ENCODE peak calls at places on chromosomes 4 and X, in six cellular contexts. I is mesendoderm, G is H1, O is IMR-90, F is mesenchymal stem cell, R is trophoblast cell. B is an unnamed sample.

GRCh38 chr4:12041828-12042227 is 613.1 kb upstream of the HS3ST1 start:
- DNase-seq in I (peak), G (no peak), O (no peak), F (no peak), R (peak), B (no peak)

GRCh38 chrX:45322382-45322781 is 121.7 kb upstream of the DIPK2B start:
- DNase-seq in I (peak), G (peak), O (peak), F (peak), R (peak), B (no peak)

GRCh38 chrX:35826503-35826902 is 28.4 kb downstream of the MAGEB16 start:
- DNase-seq in I (peak), G (no peak), O (no peak), F (peak), R (peak), B (peak)

GRCh38 chr4:93791570-93792195 is 36.9 kb upstream of the ATOH1 start:
- DNase-seq in I (peak), G (peak), O (peak), F (peak), R (peak), B (peak)

GRCh38 chr4:152164561-152164960 is 371.3 kb downstream of the FBXW7 start:
- DNase-seq in I (peak), G (no peak), O (no peak), F (no peak), R (peak), B (no peak)

GRCh38 chr4:121696641-121697461 is at the start of gene ANXA5:
- DNase-seq in I (peak), G (peak), O (peak), F (peak), R (peak), B (peak)

GRCh38 chr4:129352480-129352879 is 256.5 kb downstream of the C4orf33 start:
- DNase-seq in I (no peak), G (no peak), O (no peak), F (no peak), R (no peak), B (no peak)

GRCh38 chr4:152290522-152290921 is 245.4 kb downstream of the FBXW7 start:
- DNase-seq in I (no peak), G (no peak), O (no peak), F (no peak), R (peak), B (no peak)

GRCh38 chr4:169270156-169270809 is 473 bp downstream of the SH3RF1 start:
- DNase-seq in I (peak), G (peak), O (no peak), F (peak), R (peak), B (no peak)

GRCh38 chr4:182091128-182091527 is 152.1 kb upstream of the TENM3 start:
- DNase-seq in I (peak), G (no peak), O (no peak), F (no peak), R (no peak), B (no peak)

GRCh38 chr4:153465583-153465921 is 608 bp upstream of the TMEM131L start:
- DNase-seq in I (peak), G (peak), O (peak), F (peak), R (peak), B (no peak)

GRCh38 chrX:1851527-1851926 is 236.7 kb downstream of the ASMT start:
- DNase-seq in I (peak), G (no peak), O (no peak), F (no peak), R (no peak), B (no peak)

GRCh38 chr4:22670953-22671352 is 21.8 kb upstream of the GBA3 start:
- DNase-seq in I (peak), G (no peak), O (peak), F (peak), R (peak), B (no peak)

GRCh38 chrX:17803449-17803848 is 57.6 kb downstream of the RAI2 start:
- DNase-seq in I (no peak), G (no peak), O (no peak), F (no peak), R (no peak), B (no peak)

GRCh38 chr4:177008071-177008835 is 215.5 kb upstream of the VEGFC start:
- DNase-seq in I (no peak), G (no peak), O (peak), F (peak), R (no peak), B (no peak)

GRCh38 chr4:7719354-7720174 is 220.1 kb downstream of the AFAP1 start:
- DNase-seq in I (peak), G (peak), O (no peak), F (peak), R (peak), B (peak)

GRCh38 chrX:153853180-153853901 is 23.0 kb upstream of the PDZD4 start:
- DNase-seq in I (peak), G (no peak), O (no peak), F (no peak), R (no peak), B (no peak)

GRCh38 chr4:109816082-109816442 is 500 bp downstream of the GAR1 start:
- DNase-seq in I (no peak), G (no peak), O (no peak), F (no peak), R (peak), B (no peak)

GRCh38 chr4:109815151-109816081 is at the start of gene GAR1:
- DNase-seq in I (peak), G (peak), O (peak), F (peak), R (peak), B (peak)

GRCh38 chr4:109809657-109810056 is 5.9 kb upstream of the GAR1 start:
- DNase-seq in I (no peak), G (no peak), O (no peak), F (no peak), R (no peak), B (no peak)

GRCh38 chr4:109811707-109812106 is 3.9 kb upstream of the GAR1 start:
- DNase-seq in I (no peak), G (no peak), O (no peak), F (no peak), R (peak), B (no peak)

GRCh38 chr4:109810580-109811387 is 4.8 kb upstream of the GAR1 start:
- DNase-seq in I (peak), G (no peak), O (no peak), F (no peak), R (no peak), B (no peak)
- H3K18ac ChIP-seq in I (no peak), G (peak), O (no peak), F (no peak), R (no peak), B (no peak)

GRCh38 chrX:20361890-20362262 is 95.2 kb upstream of the RPS6KA3 start:
- DNase-seq in I (peak), G (no peak), O (peak), F (peak), R (peak), B (no peak)

GRCh38 chrX:20364238-20364637 is 97.5 kb upstream of the RPS6KA3 start:
- DNase-seq in I (no peak), G (no peak), O (no peak), F (no peak), R (no peak), B (no peak)

GRCh38 chrX:20363003-20363674 is 96.4 kb upstream of the RPS6KA3 start:
- DNase-seq in I (no peak), G (no peak), O (peak), F (no peak), R (no peak), B (no peak)

GRCh38 chrX:20362268-20363002 is 95.7 kb upstream of the RPS6KA3 start:
- DNase-seq in I (peak), G (no peak), O (peak), F (peak), R (peak), B (no peak)

DNA sequence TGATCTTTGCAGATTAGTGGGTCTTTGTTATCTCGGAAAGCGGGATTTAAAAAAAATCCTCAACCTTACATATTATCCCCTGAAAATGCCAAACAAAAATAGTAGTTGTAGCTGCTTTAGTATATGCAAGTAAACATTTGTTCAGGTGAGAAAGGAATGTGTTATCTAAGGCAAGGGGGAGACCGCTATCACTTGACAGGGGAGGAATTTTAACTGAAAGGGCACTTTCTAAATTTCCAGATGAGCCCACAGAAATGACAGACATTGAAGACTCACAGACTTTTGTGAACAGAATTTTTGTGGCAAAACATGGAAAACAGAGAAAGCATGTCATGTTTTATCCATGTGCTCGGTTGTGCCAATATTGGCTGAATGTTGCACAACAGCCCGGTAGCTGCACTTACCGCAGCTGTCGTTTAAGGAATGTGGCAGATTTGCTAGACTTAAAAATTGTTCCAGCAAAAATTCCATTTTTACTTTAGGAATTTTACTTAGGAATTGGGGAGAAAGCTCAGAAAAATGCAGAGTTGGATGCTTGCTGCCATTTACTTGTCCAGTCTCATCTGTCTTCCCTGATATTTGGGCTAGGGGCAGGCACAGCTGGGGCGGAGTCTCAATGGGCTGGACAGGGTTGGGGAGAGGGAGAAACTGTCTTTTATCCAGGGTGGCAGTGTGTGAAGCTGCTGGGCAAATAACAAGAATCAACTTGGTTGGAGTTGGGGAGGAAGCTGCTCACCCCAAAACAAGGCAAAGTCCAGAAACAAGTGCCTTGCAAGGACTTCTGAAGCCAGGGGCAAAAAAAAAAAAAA is 94.6 kb upstream of the RPS6KA3 start:
- DNase-seq in I (peak), G (no peak), O (peak), F (peak), R (peak), B (no peak)
- H3K4me3 ChIP-seq in I (no peak), G (no peak), O (no peak), F (peak), R (no peak), B (no peak)

DNA sequence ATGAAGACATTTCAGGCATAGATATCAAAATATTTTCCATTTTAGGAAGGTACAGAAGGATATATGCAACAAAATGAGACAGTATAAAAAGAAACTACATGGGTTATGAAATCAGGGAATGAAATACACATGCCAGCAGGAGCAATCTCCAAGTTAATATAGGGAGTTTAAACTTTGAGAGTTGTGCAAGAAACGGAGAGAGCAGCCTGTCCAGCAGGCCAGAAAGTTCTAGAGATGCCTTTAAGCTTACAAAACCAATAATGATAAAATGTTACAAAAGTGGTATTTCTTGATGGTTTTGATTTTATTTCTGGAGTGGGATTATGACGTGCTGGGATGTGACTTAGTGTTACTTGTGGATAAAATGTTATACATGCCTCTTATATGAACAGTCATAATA is 2047.9 kb downstream of the ARAP2 start:
- DNase-seq in I (no peak), G (no peak), O (no peak), F (no peak), R (peak), B (no peak)
- H3K9ac ChIP-seq in I (no peak), G (no peak), O (no peak), F (no peak), R (no peak), B (no peak)

GRCh38 chr4:10656988-10657387 is 27.6 kb downstream of the CLNK start:
- DNase-seq in I (peak), G (no peak), O (peak), F (peak), R (peak), B (no peak)
- H3K18ac ChIP-seq in I (no peak), G (no peak), O (no peak), F (no peak), R (no peak), B (no peak)

GRCh38 chr4:30724217-30724616 is 4.0 kb downstream of the PCDH7 start:
- DNase-seq in I (peak), G (no peak), O (no peak), F (no peak), R (no peak), B (no peak)

GRCh38 chr4:30721353-30722091 is 1.4 kb downstream of the PCDH7 start:
- DNase-seq in I (peak), G (peak), O (peak), F (peak), R (no peak), B (peak)

GRCh38 chr4:30720656-30721352 is 635 bp downstream of the PCDH7 start:
- DNase-seq in I (peak), G (peak), O (peak), F (peak), R (no peak), B (peak)

GRCh38 chr4:30722092-30722915 is 2.1 kb downstream of the PCDH7 start:
- DNase-seq in I (no peak), G (peak), O (no peak), F (no peak), R (no peak), B (no peak)

GRCh38 chr4:30722916-30723270 is 2.7 kb downstream of the PCDH7 start:
- DNase-seq in I (peak), G (peak), O (no peak), F (no peak), R (no peak), B (peak)
- H3K4me3 ChIP-seq in I (peak), G (peak), O (peak), F (peak), R (peak), B (peak)

GRCh38 chrX:107674480-107675364 is 46.4 kb downstream of the PRPS1 start:
- DNase-seq in I (no peak), G (no peak), O (no peak), F (peak), R (peak), B (no peak)

GRCh38 chrX:107675365-107675654 is 47.0 kb downstream of the PRPS1 start:
- DNase-seq in I (no peak), G (no peak), O (no peak), F (no peak), R (no peak), B (no peak)

GRCh38 chrX:107673401-107673800 is 45.1 kb downstream of the PRPS1 start:
- DNase-seq in I (no peak), G (no peak), O (no peak), F (no peak), R (no peak), B (no peak)

GRCh38 chrX:107673933-107674479 is 45.7 kb downstream of the PRPS1 start:
- DNase-seq in I (no peak), G (no peak), O (no peak), F (peak), R (peak), B (no peak)

GRCh38 chrX:107672955-107673378 is 44.7 kb downstream of the PRPS1 start:
- DNase-seq in I (peak), G (peak), O (peak), F (peak), R (peak), B (no peak)
- H3K9ac ChIP-seq in I (no peak), G (no peak), O (no peak), F (peak), R (no peak), B (no peak)

DNA sequence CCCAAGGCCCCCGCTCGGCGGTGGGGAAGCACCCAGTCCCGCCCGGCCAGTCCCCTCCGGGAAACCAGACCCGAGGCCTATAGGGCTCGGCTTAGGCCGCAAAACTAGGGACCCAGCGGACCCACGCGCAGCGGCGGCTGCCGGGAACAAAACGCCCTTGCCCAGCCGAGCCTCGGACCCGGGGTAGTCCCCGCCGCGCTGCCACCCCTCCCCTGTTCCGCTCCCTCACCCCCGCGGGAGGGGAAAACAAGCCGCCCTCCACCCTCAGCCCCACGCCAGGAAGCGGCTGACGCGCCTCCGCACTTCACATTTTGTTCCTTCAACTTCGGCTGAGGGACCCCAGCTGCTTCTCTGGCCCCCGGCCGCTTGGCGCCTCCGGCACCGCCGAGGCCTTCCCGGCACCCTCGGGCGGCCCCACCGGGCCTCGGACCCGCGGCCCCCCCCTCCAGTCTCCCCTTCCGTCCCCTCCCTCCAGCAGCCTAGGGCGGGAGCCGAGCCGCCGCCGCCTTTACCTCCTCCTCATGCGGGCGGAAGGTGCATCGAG is 694 bp downstream of the PDS5A start:
- DNase-seq in I (peak), G (no peak), O (no peak), F (peak), R (no peak), B (peak)
- H3K18ac ChIP-seq in I (peak), G (peak), O (peak), F (peak), R (peak), B (peak)

DNA sequence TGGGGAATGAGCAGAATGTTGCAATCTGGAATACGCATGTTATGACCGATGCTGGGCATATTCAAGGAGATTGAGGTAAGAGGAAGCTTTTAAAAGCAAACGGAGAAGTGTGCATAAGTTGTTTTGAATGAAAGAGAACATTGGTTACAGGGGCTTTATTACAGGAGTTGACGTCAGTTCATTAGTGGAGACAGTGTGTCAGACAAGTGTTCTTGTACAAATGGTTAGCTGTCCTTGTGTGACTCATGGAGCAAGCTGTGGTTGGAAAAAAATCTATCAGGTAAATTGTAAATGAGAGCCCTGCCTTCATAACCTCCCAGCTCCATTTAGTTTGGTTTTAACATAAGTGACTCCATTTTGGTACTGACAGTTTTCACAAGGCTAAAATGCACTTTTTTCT is 442.6 kb upstream of the LCORL start:
- DNase-seq in I (no peak), G (no peak), O (no peak), F (no peak), R (no peak), B (no peak)
- H3K4me3 ChIP-seq in I (no peak), G (no peak), O (no peak), F (no peak), R (no peak), B (no peak)

GRCh38 chrX:155864655-155865054 is 16.5 kb upstream of the VAMP7 start:
- DNase-seq in I (peak), G (no peak), O (no peak), F (peak), R (no peak), B (no peak)
- H3K9ac ChIP-seq in I (no peak), G (no peak), O (no peak), F (no peak), R (no peak), B (no peak)

DNA sequence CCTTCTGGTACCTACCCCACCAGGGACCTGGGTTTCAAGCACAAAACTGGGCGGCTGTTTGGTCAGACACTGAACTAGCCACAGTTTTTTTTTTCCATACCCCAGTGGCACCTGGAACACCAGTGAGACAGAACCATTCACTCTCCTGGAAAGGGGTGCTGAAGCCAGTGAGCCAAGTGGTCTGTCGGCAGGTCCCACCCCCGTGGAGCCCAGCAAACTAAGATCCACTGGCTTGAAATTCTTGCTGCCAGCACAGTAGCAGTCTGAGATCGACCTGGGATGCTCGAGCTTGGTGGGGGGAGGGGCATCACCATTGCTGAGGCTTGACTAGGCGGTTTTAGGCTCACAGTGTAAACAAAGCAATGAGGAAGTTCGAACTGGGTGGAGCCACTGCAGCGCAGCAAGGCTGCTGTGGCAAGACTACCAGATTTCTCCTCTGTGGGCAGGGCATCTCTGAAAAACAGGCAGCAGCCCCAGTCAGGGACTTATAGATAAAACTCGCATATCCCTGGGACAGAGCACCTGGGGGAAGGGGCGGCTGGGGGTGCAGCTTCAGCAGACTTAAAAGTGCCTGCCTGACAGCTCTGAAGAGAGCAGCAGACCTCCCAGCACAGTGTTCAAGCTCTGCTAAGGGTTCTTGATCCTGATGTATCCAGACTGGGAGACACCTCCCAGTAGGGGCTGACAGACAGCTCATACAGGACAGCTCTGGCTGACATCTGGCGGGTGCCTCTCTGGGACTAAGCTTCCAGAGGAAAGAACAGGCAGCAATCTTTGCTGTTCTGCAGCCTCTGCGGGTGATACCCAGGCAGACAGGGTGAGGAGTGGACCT is 223.0 kb downstream of the COX18 start:
- DNase-seq in I (peak), G (peak), O (no peak), F (peak), R (peak), B (peak)
- H3K18ac ChIP-seq in I (no peak), G (peak), O (no peak), F (no peak), R (no peak), B (no peak)

B was measured in neuronal stem cell.